ENCODE peak calls at places on chromosomes 11 and 22, in five cellular contexts. One of them, this sample, is unnamed.

GRCh38 chr11:19992998-19993397 is 167.3 kb downstream of the DBX1 start:
- DNase-seq in H1: no peak
- DNase-seq in HepG2: no peak
- DNase-seq in K562: no peak
- DNase-seq in GM12892: no peak
- DNase-seq in this sample: no peak

GRCh38 chr11:2884424-2884815 is 1.2 kb downstream of the CDKN1C start:
- DNase-seq in H1: no peak
- DNase-seq in HepG2: no peak
- DNase-seq in K562: peak
- DNase-seq in GM12892: no peak
- DNase-seq in this sample: no peak

GRCh38 chr11:13691296-13691899 is 22.9 kb downstream of the FAR1 start:
- DNase-seq in H1: no peak
- DNase-seq in HepG2: no peak
- DNase-seq in K562: no peak
- DNase-seq in GM12892: no peak
- DNase-seq in this sample: no peak

GRCh38 chr22:46792061-46792796 is 29.8 kb downstream of the TBC1D22A start:
- DNase-seq in H1: no peak
- DNase-seq in HepG2: no peak
- DNase-seq in K562: no peak
- DNase-seq in GM12892: no peak
- DNase-seq in this sample: no peak

GRCh38 chr11:27390959-27391326 is 27.9 kb upstream of the CCDC34 start:
- DNase-seq in H1: no peak
- DNase-seq in HepG2: no peak
- DNase-seq in K562: no peak
- DNase-seq in GM12892: no peak
- DNase-seq in this sample: no peak

GRCh38 chr22:23509571-23510302 is 70.4 kb downstream of the IGLL1 start:
- DNase-seq in H1: no peak
- DNase-seq in HepG2: no peak
- DNase-seq in K562: no peak
- DNase-seq in GM12892: no peak
- DNase-seq in this sample: no peak

GRCh38 chr11:77201370-77201769 is 73.3 kb downstream of the MYO7A start:
- DNase-seq in H1: no peak
- DNase-seq in HepG2: no peak
- DNase-seq in K562: no peak
- DNase-seq in GM12892: no peak
- DNase-seq in this sample: no peak

GRCh38 chr22:49363526-49364230 is 464.0 kb downstream of the BRD1 start:
- DNase-seq in H1: no peak
- DNase-seq in HepG2: no peak
- DNase-seq in K562: no peak
- DNase-seq in GM12892: no peak
- DNase-seq in this sample: no peak

GRCh38 chr22:45645526-45646414 is 25.9 kb upstream of the ATXN10 start:
- DNase-seq in H1: peak
- DNase-seq in HepG2: no peak
- DNase-seq in K562: peak
- DNase-seq in GM12892: peak
- DNase-seq in this sample: peak

GRCh38 chr11:95296621-95297025 is 65.6 kb upstream of the SESN3 start:
- DNase-seq in H1: no peak
- DNase-seq in HepG2: no peak
- DNase-seq in K562: no peak
- DNase-seq in GM12892: no peak
- DNase-seq in this sample: no peak

GRCh38 chr22:45551310-45552016 is 48.8 kb downstream of the FBLN1 start:
- DNase-seq in H1: no peak
- DNase-seq in HepG2: no peak
- DNase-seq in K562: no peak
- DNase-seq in GM12892: no peak
- DNase-seq in this sample: no peak

GRCh38 chr11:16217631-16218030 is 138.7 kb downstream of the SOX6 start:
- DNase-seq in H1: no peak
- DNase-seq in HepG2: no peak
- DNase-seq in K562: no peak
- DNase-seq in GM12892: no peak
- DNase-seq in this sample: no peak

GRCh38 chr11:16603245-16603644 is 135.2 kb upstream of the C11orf58 start:
- DNase-seq in H1: no peak
- DNase-seq in HepG2: no peak
- DNase-seq in K562: peak
- DNase-seq in GM12892: no peak
- DNase-seq in this sample: no peak

GRCh38 chr22:46803936-46804335 is 41.5 kb downstream of the TBC1D22A start:
- DNase-seq in H1: no peak
- DNase-seq in HepG2: no peak
- DNase-seq in K562: no peak
- DNase-seq in GM12892: no peak
- DNase-seq in this sample: no peak

GRCh38 chr22:38049812-38050619 is 7.2 kb upstream of the PICK1 start:
- DNase-seq in H1: no peak
- DNase-seq in HepG2: no peak
- DNase-seq in K562: no peak
- DNase-seq in GM12892: no peak
- DNase-seq in this sample: no peak

GRCh38 chr11:66973956-66974585 is 1.0 kb upstream of the C11orf86 start:
- DNase-seq in H1: no peak
- DNase-seq in HepG2: no peak
- DNase-seq in K562: no peak
- DNase-seq in GM12892: no peak
- DNase-seq in this sample: no peak

GRCh38 chr22:50247748-50248147 is 2.9 kb upstream of the TUBGCP6 start:
- DNase-seq in H1: peak
- DNase-seq in HepG2: no peak
- DNase-seq in K562: peak
- DNase-seq in GM12892: no peak
- DNase-seq in this sample: no peak

GRCh38 chr22:47192106-47192650 is 429.7 kb downstream of the TBC1D22A start:
- DNase-seq in H1: no peak
- DNase-seq in HepG2: no peak
- DNase-seq in K562: no peak
- DNase-seq in GM12892: peak
- DNase-seq in this sample: no peak

GRCh38 chr11:116647305-116648080 is 125.3 kb downstream of the BUD13 start:
- DNase-seq in H1: no peak
- DNase-seq in HepG2: no peak
- DNase-seq in K562: no peak
- DNase-seq in GM12892: no peak
- DNase-seq in this sample: no peak

GRCh38 chr11:116406042-116406441 is 366.7 kb downstream of the BUD13 start:
- DNase-seq in H1: no peak
- DNase-seq in HepG2: no peak
- DNase-seq in K562: no peak
- DNase-seq in GM12892: no peak
- DNase-seq in this sample: no peak

GRCh38 chr22:32801436-32802290 is at the start of gene TIMP3:
- DNase-seq in H1: peak
- DNase-seq in HepG2: no peak
- DNase-seq in K562: peak
- DNase-seq in GM12892: no peak
- DNase-seq in this sample: no peak

GRCh38 chr11:66600924-66601233 is 7.9 kb downstream of the CCS start:
- DNase-seq in H1: no peak
- DNase-seq in HepG2: no peak
- DNase-seq in K562: no peak
- DNase-seq in GM12892: no peak
- DNase-seq in this sample: no peak

GRCh38 chr11:118232659-118233058 is 7.8 kb upstream of the JAML start:
- DNase-seq in H1: no peak
- DNase-seq in HepG2: peak
- DNase-seq in K562: no peak
- DNase-seq in GM12892: no peak
- DNase-seq in this sample: no peak

GRCh38 chr22:36738416-36739020 is 35.0 kb upstream of the CACNG2 start:
- DNase-seq in H1: no peak
- DNase-seq in HepG2: no peak
- DNase-seq in K562: no peak
- DNase-seq in GM12892: no peak
- DNase-seq in this sample: no peak

GRCh38 chr11:65625628-65626342 is 10.2 kb downstream of the PCNX3 start:
- DNase-seq in H1: peak
- DNase-seq in HepG2: no peak
- DNase-seq in K562: peak
- DNase-seq in GM12892: peak
- DNase-seq in this sample: peak

GRCh38 chr11:125423247-125423849 is 72.7 kb downstream of the FEZ1 start:
- DNase-seq in H1: no peak
- DNase-seq in HepG2: peak
- DNase-seq in K562: peak
- DNase-seq in GM12892: no peak
- DNase-seq in this sample: peak

GRCh38 chr11:110613526-110613925 is 98.7 kb downstream of the ARHGAP20 start:
- DNase-seq in H1: no peak
- DNase-seq in HepG2: no peak
- DNase-seq in K562: no peak
- DNase-seq in GM12892: no peak
- DNase-seq in this sample: no peak

GRCh38 chr11:33978376-33978775 is 73.2 kb upstream of the CAPRIN1 start:
- DNase-seq in H1: no peak
- DNase-seq in HepG2: no peak
- DNase-seq in K562: no peak
- DNase-seq in GM12892: no peak
- DNase-seq in this sample: no peak

GRCh38 chr11:123235117-123235686 is 40.2 kb upstream of the CLMP start:
- DNase-seq in H1: peak
- DNase-seq in HepG2: peak
- DNase-seq in K562: peak
- DNase-seq in GM12892: no peak
- DNase-seq in this sample: no peak

GRCh38 chr11:914747-915493 is 4.3 kb upstream of the CHID1 start:
- DNase-seq in H1: no peak
- DNase-seq in HepG2: peak
- DNase-seq in K562: no peak
- DNase-seq in GM12892: no peak
- DNase-seq in this sample: no peak

DNA sequence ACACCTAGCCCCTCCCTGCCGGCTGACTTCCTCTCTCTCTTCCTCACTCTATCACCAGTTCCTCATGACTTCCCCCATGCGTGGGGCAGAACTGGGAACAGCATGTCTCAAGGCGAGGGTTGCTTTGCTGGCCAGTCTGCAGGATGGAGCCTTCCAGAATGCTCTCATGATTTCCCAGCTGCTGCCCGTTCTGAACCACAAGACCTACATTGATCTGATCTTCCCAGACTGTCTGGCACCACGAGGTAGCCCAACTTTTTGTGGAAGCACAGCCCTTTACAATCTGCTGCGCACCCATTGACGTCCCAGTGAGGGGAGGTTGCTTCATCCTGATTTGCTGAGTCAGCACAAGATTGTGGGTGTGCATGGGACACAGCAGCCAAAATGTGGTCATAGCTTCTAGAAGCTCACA is 8.6 kb downstream of the TCN2 start:
- DNase-seq in H1: no peak
- DNase-seq in HepG2: no peak
- DNase-seq in K562: peak
- DNase-seq in GM12892: no peak
- DNase-seq in this sample: no peak
- TF ChIP-seq POLR2AphosphoS5 in H1: no peak
- TF ChIP-seq POLR2AphosphoS5 in HepG2: no peak
- TF ChIP-seq POLR2AphosphoS5 in K562: no peak
- TF ChIP-seq POLR2AphosphoS5 in GM12892: no peak
- TF ChIP-seq POLR2AphosphoS5 in this sample: no peak

DNA sequence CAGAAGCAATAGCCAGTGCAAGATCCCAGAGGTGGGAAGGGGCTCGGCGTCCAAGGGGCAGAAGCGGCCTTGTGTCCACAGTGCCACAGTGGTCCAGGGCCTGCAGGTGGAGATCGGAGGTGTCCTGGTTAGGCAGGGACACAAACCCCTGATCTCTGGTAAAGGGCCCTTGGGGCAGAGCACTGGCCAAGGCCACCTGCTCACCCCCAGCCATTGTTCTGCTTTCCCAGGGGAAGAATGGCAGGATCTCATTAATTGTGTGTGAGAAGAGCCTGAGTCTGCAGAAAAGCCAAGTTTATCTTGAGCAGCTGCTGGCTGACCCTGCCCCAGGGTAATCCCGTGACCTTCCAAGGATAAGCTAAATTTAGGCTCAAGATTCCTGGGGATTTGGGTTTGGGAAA is 3.1 kb upstream of the CLDN5 start:
- DNase-seq in H1: no peak
- DNase-seq in HepG2: no peak
- DNase-seq in K562: no peak
- DNase-seq in GM12892: no peak
- DNase-seq in this sample: no peak
- TF ChIP-seq TAF1 in H1: no peak
- TF ChIP-seq TAF1 in HepG2: no peak
- TF ChIP-seq TAF1 in K562: no peak
- TF ChIP-seq TAF1 in GM12892: no peak
- TF ChIP-seq TAF1 in this sample: no peak

GRCh38 chr22:20996598-20997535 is 5.1 kb downstream of the THAP7 start:
- DNase-seq in H1: no peak
- DNase-seq in HepG2: no peak
- DNase-seq in K562: no peak
- DNase-seq in GM12892: no peak
- DNase-seq in this sample: no peak
- TF ChIP-seq POLR2A in H1: no peak
- TF ChIP-seq POLR2A in HepG2: no peak
- TF ChIP-seq POLR2A in K562: no peak
- TF ChIP-seq POLR2A in GM12892: no peak
- TF ChIP-seq POLR2A in this sample: peak

DNA sequence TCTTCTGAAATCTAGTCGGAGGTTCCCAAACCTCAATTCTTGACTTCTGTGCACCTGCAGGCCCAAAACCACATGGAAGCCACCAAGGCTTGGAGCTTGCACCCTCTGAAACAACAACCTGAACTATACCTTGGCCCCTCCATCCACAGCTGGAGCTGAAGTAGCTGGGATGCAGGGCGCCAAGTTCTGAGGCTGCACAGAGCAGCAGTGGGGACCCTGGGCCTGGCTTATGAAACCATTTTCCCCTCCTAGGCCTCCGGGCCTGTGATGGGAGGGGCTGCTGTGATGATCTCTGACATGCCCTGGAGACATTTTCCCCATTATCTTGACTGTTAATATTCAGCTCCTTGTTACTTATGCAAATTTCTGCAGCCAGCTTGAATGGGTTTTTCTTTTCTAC is 38.3 kb upstream of the MMP7 start:
- DNase-seq in H1: no peak
- DNase-seq in HepG2: no peak
- DNase-seq in K562: no peak
- DNase-seq in GM12892: no peak
- DNase-seq in this sample: no peak
- TF ChIP-seq POLR2AphosphoS5 in H1: no peak
- TF ChIP-seq POLR2AphosphoS5 in HepG2: no peak
- TF ChIP-seq POLR2AphosphoS5 in K562: no peak
- TF ChIP-seq POLR2AphosphoS5 in GM12892: no peak
- TF ChIP-seq POLR2AphosphoS5 in this sample: no peak